ENCODE peak calls at places on chromosome 5, in five cellular contexts. I is KG1, B is posterior cingulate gyrus, J is AG10803, Z is NCI-H1092. C is an unnamed sample.

GRCh38 chr5:37722236-37723146 is 117.3 kb downstream of the GDNF start:
- DNase-seq in B (no peak), J (peak), Z (no peak), I (no peak), C (peak)

GRCh38 chr5:36728697-36729543 is 122.5 kb downstream of the SLC1A3 start:
- DNase-seq in J (peak), Z (peak), I (peak), B (no peak), C (peak)

GRCh38 chr5:126837907-126838539 is 61.1 kb downstream of the LMNB1 start:
- DNase-seq in I (no peak), Z (no peak), B (no peak), J (peak), C (peak)

GRCh38 chr5:71788794-71789193 is 69.7 kb downstream of the CARTPT start:
- DNase-seq in I (no peak), Z (no peak), J (no peak), B (no peak), C (no peak)

GRCh38 chr5:14914603-14915277 is 43.2 kb upstream of the ANKH start:
- DNase-seq in B (no peak), J (peak), Z (no peak), I (no peak), C (peak)

GRCh38 chr5:179259731-179260323 is 85.4 kb downstream of the ADAMTS2 start:
- DNase-seq in J (no peak), Z (no peak), I (no peak), B (peak), C (no peak)

GRCh38 chr5:1967716-1968115 is 85.0 kb upstream of the IRX4 start:
- DNase-seq in Z (no peak), J (no peak), I (no peak), B (no peak), C (no peak)

GRCh38 chr5:74543162-74543995 is 97.1 kb downstream of the ENC1 start:
- DNase-seq in J (peak), Z (peak), I (no peak), B (no peak), C (peak)

GRCh38 chr5:12392246-12392645 is 488.0 kb upstream of the CTNND2 start:
- DNase-seq in I (no peak), Z (no peak), J (no peak), B (no peak), C (no peak)

GRCh38 chr5:171355302-171355724 is 32.3 kb upstream of the NPM1 start:
- DNase-seq in B (no peak), Z (no peak), I (no peak), J (no peak), C (no peak)

GRCh38 chr5:37111426-37112382 is 137.5 kb downstream of the CPLANE1 start:
- DNase-seq in B (no peak), J (no peak), Z (no peak), I (peak), C (no peak)

GRCh38 chr5:148379340-148379739 is 4.4 kb upstream of the FBXO38 start:
- DNase-seq in I (no peak), Z (no peak), B (no peak), J (no peak), C (no peak)

GRCh38 chr5:149267241-149267973 is 4.3 kb upstream of the AFAP1L1 start:
- DNase-seq in I (no peak), Z (no peak), B (peak), J (no peak), C (no peak)

GRCh38 chr5:67516959-67517358 is 320.4 kb upstream of the CD180 start:
- DNase-seq in J (peak), Z (no peak), I (no peak), B (no peak), C (peak)

GRCh38 chr5:173318881-173319609 is 9.2 kb downstream of the STC2 start:
- DNase-seq in I (no peak), B (no peak), Z (no peak), J (peak), C (no peak)

GRCh38 chr5:127492854-127493738 is 24.3 kb upstream of the PRRC1 start:
- DNase-seq in B (no peak), I (peak), J (peak), Z (no peak), C (peak)

GRCh38 chr5:80150731-80151130 is 105.1 kb downstream of the SERINC5 start:
- DNase-seq in Z (no peak), I (no peak), J (no peak), B (no peak), C (no peak)

GRCh38 chr5:35665066-35665465 is 47.4 kb downstream of the SPEF2 start:
- DNase-seq in J (no peak), B (no peak), Z (no peak), I (peak), C (no peak)

GRCh38 chr5:147509041-147509709 is 693 bp downstream of the DPYSL3 start:
- DNase-seq in I (no peak), Z (no peak), J (peak), B (no peak), C (peak)

GRCh38 chr5:9516591-9516990 is 29.3 kb downstream of the SEMA5A start:
- DNase-seq in I (no peak), B (no peak), Z (no peak), J (peak), C (no peak)

GRCh38 chr5:120550358-120550757 is 86.3 kb downstream of the PRR16 start:
- DNase-seq in I (no peak), J (no peak), Z (no peak), B (no peak), C (peak)

GRCh38 chr5:132467292-132467984 is 23.1 kb downstream of the IRF1 start:
- DNase-seq in J (no peak), Z (no peak), I (no peak), B (no peak), C (no peak)

GRCh38 chr5:141934099-141934844 is 10.6 kb downstream of the DELE1 start:
- DNase-seq in Z (peak), I (no peak), B (no peak), J (no peak), C (no peak)

GRCh38 chr5:34500236-34500836 is 155.8 kb upstream of the RAI14 start:
- DNase-seq in I (no peak), J (no peak), Z (no peak), B (no peak), C (peak)

GRCh38 chr5:126589536-126590297 is 5.3 kb downstream of the ALDH7A1 start:
- DNase-seq in B (no peak), I (no peak), J (no peak), Z (no peak), C (no peak)

GRCh38 chr5:5140051-5141010 is at the start of gene ADAMTS16:
- DNase-seq in B (peak), Z (no peak), I (no peak), J (no peak), C (peak)

GRCh38 chr5:92909545-92909962 is 671.5 kb downstream of the NR2F1-AS1 start:
- DNase-seq in J (no peak), B (peak), I (no peak), Z (no peak), C (no peak)

GRCh38 chr5:15594922-15595568 is 95.1 kb downstream of the FBXL7 start:
- DNase-seq in Z (no peak), I (no peak), J (no peak), B (no peak), C (no peak)

GRCh38 chr5:60504342-60504741 is 195.6 kb downstream of the DEPDC1B start:
- DNase-seq in I (no peak), B (no peak), J (no peak), Z (no peak), C (no peak)

GRCh38 chr5:179798771-179799643 is 5.2 kb downstream of the LTC4S start:
- DNase-seq in Z (no peak), I (no peak), B (no peak), J (no peak), C (no peak)

GRCh38 chr5:57193757-57194413 is 20.0 kb downstream of the GPBP1 start:
- DNase-seq in Z (no peak), B (no peak), I (no peak), J (no peak), C (no peak)

GRCh38 chr5:173313311-173313710 is 14.9 kb downstream of the STC2 start:
- DNase-seq in J (no peak), Z (no peak), I (no peak), B (no peak), C (no peak)

GRCh38 chr5:101390317-101390908 is 487.3 kb upstream of the ST8SIA4 start:
- DNase-seq in J (peak), Z (no peak), I (no peak), B (no peak), C (peak)

GRCh38 chr5:10958728-10959127 is 197.7 kb upstream of the DAP start:
- DNase-seq in I (no peak), J (no peak), B (no peak), Z (no peak), C (no peak)

GRCh38 chr5:124111886-124112285 is 599.9 kb downstream of the CSNK1G3 start:
- DNase-seq in Z (no peak), B (no peak), J (no peak), I (no peak), C (peak)

C was measured in foreskin fibroblast.